ENCODE peak calls at places on chromosomes 13 and 19, in ten cellular contexts. H is adrenal gland, S is transverse colon, C is tibial nerve, K is lower leg skin, A is breast epithelium, L is right lobe of liver, Z is heart left ventricle, M is A549, T is IMR-90. G is an unnamed sample.
A peak's percentile ranks its signal among the peaks of the same experiment; 100 is the strongest.

GRCh38 chr19:2618611-2619010 is 83.9 kb downstream of the GNG7 start:
- DNase-seq in L (no peak), M (no peak), K (no peak), H (peak; percentile 70), S (peak; percentile 74), C (peak; percentile 57), T (peak; percentile 28), Z (peak; percentile 69), A (no peak), G (no peak)

GRCh38 chr13:80131204-80131603 is 209.7 kb downstream of the SPRY2 start:
- DNase-seq in T (peak; percentile 46), S (peak; percentile 81), A (no peak), H (peak; percentile 66), M (peak; percentile 68), C (peak; percentile 43), K (peak; percentile 23), Z (peak; percentile 84), L (peak; percentile 89), G (no peak)

GRCh38 chr13:98454389-98454881 is 122.5 kb downstream of the STK24 start:
- DNase-seq in C (peak; percentile 76), T (peak; percentile 94), H (peak; percentile 45), S (no peak), Z (no peak), A (no peak), L (no peak), M (peak; percentile 19), K (no peak), G (no peak)

GRCh38 chr19:31073485-31074221 is 275.6 kb downstream of the TSHZ3 start:
- DNase-seq in A (no peak), K (no peak), L (no peak), S (no peak), C (no peak), Z (no peak), M (no peak), T (no peak), H (no peak), G (no peak)

GRCh38 chr19:6740589-6741348 is 1.3 kb downstream of the TRIP10 start:
- DNase-seq in A (no peak), C (no peak), Z (peak; percentile 81), S (peak; percentile 62), L (no peak), T (peak; percentile 19), K (peak; percentile 46), M (peak; percentile 27), H (peak; percentile 55), G (no peak)

GRCh38 chr13:74528751-74529513 is 394.7 kb upstream of the KLF12 start:
- DNase-seq in H (no peak), S (no peak), L (no peak), K (no peak), M (no peak), A (no peak), Z (no peak), C (no peak), T (no peak), G (no peak)

GRCh38 chr13:43529796-43530195 is 257.0 kb downstream of the ENOX1 start:
- DNase-seq in H (no peak), A (no peak), L (no peak), S (no peak), T (no peak), K (no peak), C (no peak), Z (no peak), M (no peak), G (no peak)

GRCh38 chr19:3776479-3777040 is 4.5 kb upstream of the RAX2 start:
- DNase-seq in T (no peak), H (no peak), A (no peak), L (no peak), Z (no peak), M (no peak), K (no peak), C (no peak), S (no peak), G (no peak)

GRCh38 chr19:12996542-12997094 is 1.3 kb downstream of the NFIX start:
- DNase-seq in T (peak; percentile 22), L (peak; percentile 63), Z (no peak), A (no peak), C (peak; percentile 6), S (no peak), H (peak; percentile 51), M (no peak), K (no peak), G (no peak)

GRCh38 chr13:47287291-47287751 is 390.5 kb upstream of the HTR2A start:
- DNase-seq in K (no peak), Z (no peak), S (no peak), T (peak; percentile 73), L (no peak), M (no peak), C (no peak), A (no peak), H (no peak), G (no peak)

DNA sequence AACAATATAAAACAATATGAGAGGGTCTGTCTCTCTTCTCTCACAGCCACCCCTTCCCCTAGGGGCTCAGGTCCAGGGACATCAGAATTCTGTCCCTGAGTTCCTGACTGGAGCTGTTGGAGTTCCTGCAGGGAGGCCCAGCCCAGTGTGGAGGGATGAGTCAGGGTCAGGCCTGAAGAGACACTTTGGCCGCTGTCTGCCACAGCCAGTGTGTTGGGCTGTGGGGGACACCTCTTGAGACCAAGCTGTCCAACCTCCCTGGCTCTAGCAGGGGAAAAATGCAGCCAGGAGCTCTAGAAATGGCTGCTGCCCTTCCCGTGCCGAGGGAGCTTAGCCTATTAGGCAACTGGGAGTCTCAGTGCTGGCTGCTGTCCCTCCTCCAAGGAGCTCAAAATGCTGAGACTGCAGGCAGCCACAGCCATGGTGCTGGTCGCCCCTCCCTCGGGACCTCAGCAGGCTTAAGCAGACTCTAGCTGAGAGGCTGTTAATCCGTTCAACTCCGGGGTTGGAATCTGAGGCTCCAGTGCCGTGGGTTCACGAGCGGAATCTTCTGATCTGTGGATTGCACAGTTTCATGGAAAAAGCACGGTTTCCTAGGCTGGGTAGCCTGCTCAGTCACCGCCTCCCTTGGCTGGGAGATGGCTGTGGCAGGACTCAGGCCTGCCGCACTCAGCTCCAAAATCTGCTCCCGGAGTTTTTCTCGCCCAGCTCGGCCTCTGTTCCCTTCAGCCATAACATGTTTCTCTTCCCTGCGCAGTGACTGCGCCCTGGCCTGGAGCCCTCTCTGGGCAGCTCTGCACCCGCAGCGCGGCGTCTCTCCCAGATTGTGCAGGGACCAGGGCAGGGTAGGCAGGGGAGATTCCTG is 3.8 kb upstream of the ZNF626 start:
- DNase-seq in A (no peak), S (no peak), K (no peak), H (no peak), Z (peak; percentile 37), T (no peak), M (no peak), L (no peak), C (no peak), G (no peak)
- TF ChIP-seq POLR2A in A (no peak), S (no peak), K (no peak), H (no peak), Z (no peak), T (no peak), M (no peak), L (no peak), C (no peak), G (no peak)

GRCh38 chr19:54451331-54451871 is 2.4 kb downstream of the LENG8 start:
- DNase-seq in K (no peak), A (no peak), L (no peak), T (no peak), M (no peak), H (no peak), S (no peak), Z (no peak), C (no peak), G (no peak)

GRCh38 chr19:54448774-54449700 is at the start of gene LENG8:
- DNase-seq in T (peak; percentile 99), M (peak; percentile 100), L (peak; percentile 98), S (peak; percentile 98), K (peak; percentile 97), Z (peak; percentile 98), H (peak; percentile 98), A (peak; percentile 98), C (peak; percentile 95), G (peak; percentile 99)

GRCh38 chr19:54444737-54445136 is 4.3 kb upstream of the LENG8 start:
- DNase-seq in C (no peak), L (no peak), K (no peak), T (no peak), S (peak; percentile 76), M (no peak), Z (no peak), A (no peak), H (no peak), G (no peak)

GRCh38 chr19:54449701-54450069 is 686 bp downstream of the LENG8 start:
- DNase-seq in C (no peak), S (no peak), Z (no peak), A (no peak), K (no peak), T (peak; percentile 37), L (no peak), H (no peak), M (no peak), G (no peak)

GRCh38 chr19:54448037-54448773 is 794 bp upstream of the LENG8 start:
- DNase-seq in S (peak; percentile 63), T (peak; percentile 68), H (peak; percentile 67), A (no peak), L (peak; percentile 66), C (peak; percentile 57), K (no peak), Z (peak; percentile 62), M (peak; percentile 73), G (no peak)
- TF ChIP-seq POLR2A in S (no peak), T (no peak), H (no peak), A (no peak), L (no peak), C (no peak), K (no peak), Z (no peak), M (no peak), G (no peak)

GRCh38 chr13:97433727-97434416 is at the start of gene RAP2A:
- DNase-seq in S (peak; percentile 91), M (peak; percentile 88), T (peak; percentile 91), Z (peak; percentile 95), C (peak; percentile 75), K (peak; percentile 88), A (peak; percentile 82), L (peak; percentile 93), H (peak; percentile 92), G (peak; percentile 94)
- TF ChIP-seq POLR2A in S (peak; percentile 95), M (peak; percentile 40), T (peak; percentile 86), Z (peak; percentile 37), C (peak; percentile 82), K (no peak), A (peak; percentile 38), L (peak; percentile 80), H (peak; percentile 37), G (peak; percentile 45)

DNA sequence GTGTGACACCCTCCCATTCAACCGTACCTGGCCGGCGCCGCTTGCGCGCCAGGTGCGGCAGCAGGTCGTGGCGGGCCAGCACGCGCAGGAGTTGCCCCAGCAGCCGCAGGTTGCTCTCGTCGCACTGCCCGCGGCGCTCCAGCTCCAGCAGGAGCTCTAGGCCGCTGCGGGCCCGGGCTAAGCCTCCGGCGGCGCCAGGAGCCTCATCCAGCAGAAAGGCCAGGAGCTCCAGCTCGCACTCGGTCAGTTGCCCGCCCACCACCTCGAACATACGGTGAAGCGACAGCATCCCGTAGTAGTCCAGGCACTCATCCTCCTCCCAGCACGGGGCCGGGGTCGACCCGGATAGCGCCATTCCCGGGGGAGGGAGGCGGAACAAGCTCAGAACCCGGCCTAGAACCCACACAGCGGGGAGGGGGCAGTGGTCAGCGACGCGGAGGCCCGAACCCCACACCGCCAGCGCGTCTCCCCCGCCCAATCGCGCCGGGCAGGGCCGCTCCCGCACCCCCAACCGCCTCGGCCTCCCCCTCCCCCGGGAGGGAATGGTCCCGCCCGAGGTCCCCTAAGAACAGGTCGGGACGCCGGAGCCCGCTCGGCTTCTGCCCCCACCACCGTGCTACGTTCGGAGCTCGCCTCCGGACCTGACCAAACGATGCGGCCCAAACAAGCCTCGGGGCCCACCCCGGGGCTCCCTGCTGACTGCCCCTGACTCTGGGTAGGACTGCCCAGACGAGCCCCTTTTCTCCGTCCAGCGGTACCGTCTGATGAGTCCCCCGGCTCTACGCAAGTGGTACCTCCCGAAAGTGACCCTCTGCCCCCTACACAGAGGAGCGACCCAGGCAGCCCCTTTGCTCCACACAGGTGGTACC is 590 bp downstream of the DEDD2 start:
- DNase-seq in S (peak; percentile 51), L (peak; percentile 63), C (no peak), K (no peak), T (peak; percentile 16), Z (peak; percentile 54), H (no peak), M (no peak), A (peak; percentile 60), G (no peak)
- TF ChIP-seq POLR2A in S (peak; percentile 28), L (no peak), C (no peak), K (no peak), T (peak; percentile 13), Z (no peak), H (no peak), M (no peak), A (no peak), G (no peak)